ENCODE peak calls at places on chromosomes 13 and 19, in eight cellular contexts. One of them, this sample, is unnamed.

GRCh38 chr19:55581828-55582223 is 1.2 kb upstream of the ZNF579 start:
- DNase-seq in anterior cingulate cortex: no peak
- DNase-seq in ACHN: peak; percentile 88
- DNase-seq in germinal center: no peak
- DNase-seq in stimulated activated CD4-positive, alpha-beta T cell treated with anti-CD3 and anti-CD28 coated beads, Interleukin-15, amount 100 ng/mL, for 1 hour: no peak
- DNase-seq in NCI-H2107: no peak
- DNase-seq in fibroblast of the conjunctiva: no peak
- DNase-seq in NCI-H1105 treated with DMSO at 0.1 percent for 48 hours: no peak
- DNase-seq in this sample: no peak

GRCh38 chr13:98214008-98214643 is 37.1 kb upstream of the RNF113B start:
- DNase-seq in fibroblast of the conjunctiva: no peak
- DNase-seq in germinal center: no peak
- DNase-seq in NCI-H1105 treated with DMSO at 0.1 percent for 48 hours: no peak
- DNase-seq in ACHN: no peak
- DNase-seq in anterior cingulate cortex: peak; percentile 50
- DNase-seq in NCI-H2107: no peak
- DNase-seq in stimulated activated CD4-positive, alpha-beta T cell treated with anti-CD3 and anti-CD28 coated beads, Interleukin-15, amount 100 ng/mL, for 1 hour: no peak
- DNase-seq in this sample: no peak

GRCh38 chr13:46094478-46094877 is 10.4 kb downstream of the CPB2 start:
- DNase-seq in stimulated activated CD4-positive, alpha-beta T cell treated with anti-CD3 and anti-CD28 coated beads, Interleukin-15, amount 100 ng/mL, for 1 hour: no peak
- DNase-seq in anterior cingulate cortex: no peak
- DNase-seq in NCI-H1105 treated with DMSO at 0.1 percent for 48 hours: no peak
- DNase-seq in germinal center: no peak
- DNase-seq in ACHN: no peak
- DNase-seq in NCI-H2107: no peak
- DNase-seq in fibroblast of the conjunctiva: no peak
- DNase-seq in this sample: no peak

GRCh38 chr19:39342647-39343305 is 555 bp downstream of the SAMD4B start:
- DNase-seq in germinal center: no peak
- DNase-seq in NCI-H1105 treated with DMSO at 0.1 percent for 48 hours: no peak
- DNase-seq in ACHN: no peak
- DNase-seq in anterior cingulate cortex: no peak
- DNase-seq in NCI-H2107: no peak
- DNase-seq in fibroblast of the conjunctiva: no peak
- DNase-seq in stimulated activated CD4-positive, alpha-beta T cell treated with anti-CD3 and anti-CD28 coated beads, Interleukin-15, amount 100 ng/mL, for 1 hour: no peak
- DNase-seq in this sample: no peak

GRCh38 chr13:44661936-44662335 is 85.8 kb upstream of the TSC22D1 start:
- DNase-seq in germinal center: no peak
- DNase-seq in stimulated activated CD4-positive, alpha-beta T cell treated with anti-CD3 and anti-CD28 coated beads, Interleukin-15, amount 100 ng/mL, for 1 hour: no peak
- DNase-seq in NCI-H2107: no peak
- DNase-seq in ACHN: no peak
- DNase-seq in anterior cingulate cortex: no peak
- DNase-seq in fibroblast of the conjunctiva: no peak
- DNase-seq in NCI-H1105 treated with DMSO at 0.1 percent for 48 hours: no peak
- DNase-seq in this sample: no peak

GRCh38 chr13:40476175-40476958 is 190.1 kb downstream of the FOXO1 start:
- DNase-seq in stimulated activated CD4-positive, alpha-beta T cell treated with anti-CD3 and anti-CD28 coated beads, Interleukin-15, amount 100 ng/mL, for 1 hour: no peak
- DNase-seq in germinal center: no peak
- DNase-seq in NCI-H1105 treated with DMSO at 0.1 percent for 48 hours: no peak
- DNase-seq in anterior cingulate cortex: no peak
- DNase-seq in ACHN: no peak
- DNase-seq in NCI-H2107: no peak
- DNase-seq in fibroblast of the conjunctiva: no peak
- DNase-seq in this sample: no peak

GRCh38 chr13:31896427-31896826 is 135.1 kb upstream of the FRY start:
- DNase-seq in NCI-H1105 treated with DMSO at 0.1 percent for 48 hours: no peak
- DNase-seq in NCI-H2107: no peak
- DNase-seq in ACHN: no peak
- DNase-seq in stimulated activated CD4-positive, alpha-beta T cell treated with anti-CD3 and anti-CD28 coated beads, Interleukin-15, amount 100 ng/mL, for 1 hour: no peak
- DNase-seq in anterior cingulate cortex: no peak
- DNase-seq in fibroblast of the conjunctiva: peak; percentile 51
- DNase-seq in germinal center: no peak
- DNase-seq in this sample: no peak

GRCh38 chr19:29537181-29537580 is 11.4 kb downstream of the VSTM2B start:
- DNase-seq in anterior cingulate cortex: no peak
- DNase-seq in NCI-H1105 treated with DMSO at 0.1 percent for 48 hours: no peak
- DNase-seq in stimulated activated CD4-positive, alpha-beta T cell treated with anti-CD3 and anti-CD28 coated beads, Interleukin-15, amount 100 ng/mL, for 1 hour: no peak
- DNase-seq in germinal center: no peak
- DNase-seq in ACHN: no peak
- DNase-seq in fibroblast of the conjunctiva: no peak
- DNase-seq in NCI-H2107: no peak
- DNase-seq in this sample: no peak

GRCh38 chr13:29418026-29418425 is 177.5 kb downstream of the SLC7A1 start:
- DNase-seq in germinal center: no peak
- DNase-seq in NCI-H1105 treated with DMSO at 0.1 percent for 48 hours: no peak
- DNase-seq in anterior cingulate cortex: no peak
- DNase-seq in ACHN: no peak
- DNase-seq in NCI-H2107: no peak
- DNase-seq in fibroblast of the conjunctiva: no peak
- DNase-seq in stimulated activated CD4-positive, alpha-beta T cell treated with anti-CD3 and anti-CD28 coated beads, Interleukin-15, amount 100 ng/mL, for 1 hour: no peak
- DNase-seq in this sample: no peak

GRCh38 chr13:111202745-111203144 is 87.6 kb downstream of the ARHGEF7 start:
- DNase-seq in ACHN: peak; percentile 66
- DNase-seq in fibroblast of the conjunctiva: peak; percentile 68
- DNase-seq in germinal center: peak; percentile 64
- DNase-seq in anterior cingulate cortex: no peak
- DNase-seq in stimulated activated CD4-positive, alpha-beta T cell treated with anti-CD3 and anti-CD28 coated beads, Interleukin-15, amount 100 ng/mL, for 1 hour: no peak
- DNase-seq in NCI-H2107: no peak
- DNase-seq in NCI-H1105 treated with DMSO at 0.1 percent for 48 hours: no peak
- DNase-seq in this sample: no peak

GRCh38 chr13:113616991-113617749 is 32.6 kb downstream of the TFDP1 start:
- DNase-seq in stimulated activated CD4-positive, alpha-beta T cell treated with anti-CD3 and anti-CD28 coated beads, Interleukin-15, amount 100 ng/mL, for 1 hour: no peak
- DNase-seq in fibroblast of the conjunctiva: no peak
- DNase-seq in germinal center: no peak
- DNase-seq in NCI-H2107: peak; percentile 45
- DNase-seq in anterior cingulate cortex: no peak
- DNase-seq in ACHN: no peak
- DNase-seq in NCI-H1105 treated with DMSO at 0.1 percent for 48 hours: peak; percentile 13
- DNase-seq in this sample: no peak

GRCh38 chr19:1085053-1085658 is 10.0 kb downstream of the POLR2E start:
- DNase-seq in anterior cingulate cortex: no peak
- DNase-seq in ACHN: no peak
- DNase-seq in fibroblast of the conjunctiva: no peak
- DNase-seq in NCI-H2107: no peak
- DNase-seq in germinal center: no peak
- DNase-seq in NCI-H1105 treated with DMSO at 0.1 percent for 48 hours: no peak
- DNase-seq in stimulated activated CD4-positive, alpha-beta T cell treated with anti-CD3 and anti-CD28 coated beads, Interleukin-15, amount 100 ng/mL, for 1 hour: no peak
- DNase-seq in this sample: no peak

GRCh38 chr13:114115191-114115671 is 17.2 kb downstream of the RASA3 start:
- DNase-seq in anterior cingulate cortex: no peak
- DNase-seq in germinal center: no peak
- DNase-seq in NCI-H2107: no peak
- DNase-seq in ACHN: peak; percentile 74
- DNase-seq in fibroblast of the conjunctiva: no peak
- DNase-seq in stimulated activated CD4-positive, alpha-beta T cell treated with anti-CD3 and anti-CD28 coated beads, Interleukin-15, amount 100 ng/mL, for 1 hour: no peak
- DNase-seq in NCI-H1105 treated with DMSO at 0.1 percent for 48 hours: no peak
- DNase-seq in this sample: peak; percentile 73

GRCh38 chr13:25571237-25571636 is 199.5 kb downstream of the ATP8A2 start:
- DNase-seq in anterior cingulate cortex: no peak
- DNase-seq in fibroblast of the conjunctiva: no peak
- DNase-seq in NCI-H1105 treated with DMSO at 0.1 percent for 48 hours: no peak
- DNase-seq in germinal center: no peak
- DNase-seq in stimulated activated CD4-positive, alpha-beta T cell treated with anti-CD3 and anti-CD28 coated beads, Interleukin-15, amount 100 ng/mL, for 1 hour: no peak
- DNase-seq in NCI-H2107: no peak
- DNase-seq in ACHN: no peak
- DNase-seq in this sample: no peak

GRCh38 chr13:91167706-91168459 is 179.6 kb upstream of the MIR17HG start:
- DNase-seq in anterior cingulate cortex: no peak
- DNase-seq in germinal center: no peak
- DNase-seq in ACHN: no peak
- DNase-seq in NCI-H1105 treated with DMSO at 0.1 percent for 48 hours: no peak
- DNase-seq in stimulated activated CD4-positive, alpha-beta T cell treated with anti-CD3 and anti-CD28 coated beads, Interleukin-15, amount 100 ng/mL, for 1 hour: no peak
- DNase-seq in fibroblast of the conjunctiva: no peak
- DNase-seq in NCI-H2107: no peak
- DNase-seq in this sample: no peak

GRCh38 chr19:49407079-49407478 is 16.2 kb downstream of the PTH2 start:
- DNase-seq in germinal center: no peak
- DNase-seq in stimulated activated CD4-positive, alpha-beta T cell treated with anti-CD3 and anti-CD28 coated beads, Interleukin-15, amount 100 ng/mL, for 1 hour: no peak
- DNase-seq in anterior cingulate cortex: no peak
- DNase-seq in NCI-H2107: no peak
- DNase-seq in ACHN: no peak
- DNase-seq in NCI-H1105 treated with DMSO at 0.1 percent for 48 hours: no peak
- DNase-seq in fibroblast of the conjunctiva: no peak
- DNase-seq in this sample: no peak

GRCh38 chr13:34719060-34719875 is 222.8 kb upstream of the NBEA start:
- DNase-seq in stimulated activated CD4-positive, alpha-beta T cell treated with anti-CD3 and anti-CD28 coated beads, Interleukin-15, amount 100 ng/mL, for 1 hour: no peak
- DNase-seq in germinal center: no peak
- DNase-seq in NCI-H2107: no peak
- DNase-seq in NCI-H1105 treated with DMSO at 0.1 percent for 48 hours: peak; percentile 61
- DNase-seq in fibroblast of the conjunctiva: no peak
- DNase-seq in anterior cingulate cortex: no peak
- DNase-seq in ACHN: no peak
- DNase-seq in this sample: no peak

GRCh38 chr19:30070198-30070969 is 128.3 kb downstream of the URI1 start:
- DNase-seq in stimulated activated CD4-positive, alpha-beta T cell treated with anti-CD3 and anti-CD28 coated beads, Interleukin-15, amount 100 ng/mL, for 1 hour: no peak
- DNase-seq in germinal center: no peak
- DNase-seq in ACHN: no peak
- DNase-seq in fibroblast of the conjunctiva: no peak
- DNase-seq in NCI-H2107: no peak
- DNase-seq in NCI-H1105 treated with DMSO at 0.1 percent for 48 hours: no peak
- DNase-seq in anterior cingulate cortex: no peak
- DNase-seq in this sample: no peak

GRCh38 chr13:60043262-60043661 is 120.5 kb downstream of the DIAPH3 start:
- DNase-seq in germinal center: no peak
- DNase-seq in fibroblast of the conjunctiva: peak; percentile 32
- DNase-seq in NCI-H2107: no peak
- DNase-seq in anterior cingulate cortex: no peak
- DNase-seq in stimulated activated CD4-positive, alpha-beta T cell treated with anti-CD3 and anti-CD28 coated beads, Interleukin-15, amount 100 ng/mL, for 1 hour: no peak
- DNase-seq in NCI-H1105 treated with DMSO at 0.1 percent for 48 hours: no peak
- DNase-seq in ACHN: no peak
- DNase-seq in this sample: no peak